ENCODE peak calls at places on chromosomes 12 and 14, in ten cellular contexts. A is left ventricle myocardium inferior; R is LNCaP clone FGC; O is left lung; Q is CD8-positive, alpha-beta T cell; L is Panc1; E is lower leg skin; Y is mammary epithelial cell; W is pancreas; I is NB4. T is an unnamed sample.

GRCh38 chr12:6229823-6230222 is 29.6 kb downstream of the CD9 start:
- DNase-seq in R (no peak), A (peak), O (peak), L (no peak), W (no peak), E (peak), Y (peak), Q (no peak), I (peak), T (no peak)

GRCh38 chr14:106879241-106879640 is 1352.9 kb downstream of the TMEM121 start:
- DNase-seq in R (no peak), L (no peak), I (peak), A (no peak), O (no peak), W (no peak), Y (peak), E (no peak), Q (no peak), T (peak)

GRCh38 chr14:102498005-102498677 is 11.4 kb downstream of the ANKRD9 start:
- DNase-seq in I (peak), O (no peak), Q (no peak), R (no peak), L (no peak), A (no peak), E (no peak), W (no peak), Y (no peak), T (no peak)

GRCh38 chr14:68955164-68955921 is 23.8 kb downstream of the ACTN1 start:
- DNase-seq in A (no peak), Q (no peak), L (no peak), R (no peak), I (no peak), Y (no peak), W (no peak), O (no peak), E (peak), T (no peak)

GRCh38 chr12:49428652-49429549 is 61.6 kb downstream of the SPATS2 start:
- DNase-seq in Q (no peak), L (no peak), A (no peak), O (no peak), I (peak), E (no peak), W (no peak), R (no peak), Y (peak), T (peak)

GRCh38 chr12:70254846-70255245 is 11.6 kb downstream of the CNOT2 start:
- DNase-seq in W (no peak), Y (no peak), Q (no peak), L (no peak), A (no peak), I (no peak), E (no peak), O (no peak), R (no peak), T (no peak)

GRCh38 chr14:62179367-62180018 is 417.3 kb downstream of the SNAPC1 start:
- DNase-seq in L (peak), A (peak), W (peak), O (peak), E (peak), I (peak), R (peak), Q (no peak), Y (peak), T (peak)

GRCh38 chr14:32513571-32514009 is 184.5 kb downstream of the AKAP6 start:
- DNase-seq in I (no peak), A (no peak), R (no peak), O (no peak), E (no peak), Y (peak), Q (no peak), L (no peak), W (no peak), T (no peak)

GRCh38 chr14:50675597-50675996 is 7.5 kb upstream of the SAV1 start:
- DNase-seq in W (no peak), Q (no peak), A (no peak), E (no peak), Y (no peak), R (no peak), O (no peak), L (no peak), I (no peak), T (no peak)

GRCh38 chr12:132622437-132623071 is 4.0 kb downstream of the P2RX2 start:
- DNase-seq in A (no peak), E (no peak), Q (no peak), I (peak), Y (no peak), R (no peak), W (no peak), L (no peak), O (no peak), T (no peak)

GRCh38 chr14:37709419-37710195 is 114.2 kb downstream of the TTC6 start:
- DNase-seq in I (peak), W (no peak), Q (no peak), R (no peak), O (no peak), E (no peak), A (no peak), L (no peak), Y (no peak), T (no peak)

GRCh38 chr12:38053113-38053512 is 263.5 kb upstream of the ALG10B start:
- DNase-seq in R (no peak), Q (no peak), I (no peak), O (no peak), A (no peak), L (no peak), E (no peak), W (no peak), Y (no peak), T (no peak)

GRCh38 chr12:13530966-13531365 is 334.4 kb downstream of the EMP1 start:
- DNase-seq in E (no peak), I (no peak), R (no peak), Y (no peak), L (no peak), Q (no peak), A (no peak), W (no peak), O (no peak), T (no peak)

GRCh38 chr14:105023791-105024480 is 3.1 kb upstream of the CDCA4 start:
- DNase-seq in Y (peak), L (peak), O (no peak), A (no peak), R (no peak), E (no peak), Q (no peak), I (no peak), W (no peak), T (no peak)

GRCh38 chr12:5369298-5369697 is 62.6 kb upstream of the NTF3 start:
- DNase-seq in L (no peak), A (no peak), R (no peak), I (no peak), Y (no peak), E (no peak), Q (no peak), O (no peak), W (no peak), T (no peak)

GRCh38 chr14:49942090-49942489 is 49.2 kb downstream of the ARF6 start:
- DNase-seq in O (no peak), Y (no peak), A (no peak), E (no peak), I (no peak), Q (no peak), L (no peak), R (no peak), W (no peak), T (no peak)

GRCh38 chr12:79302171-79302841 is 388.5 kb downstream of the PAWR start:
- DNase-seq in Y (no peak), W (no peak), I (no peak), E (no peak), L (no peak), R (no peak), A (no peak), O (no peak), Q (no peak), T (no peak)

GRCh38 chr12:40819427-40820108 is 127.3 kb downstream of the CNTN1 start:
- DNase-seq in R (no peak), Y (no peak), E (no peak), A (no peak), W (peak), L (no peak), O (no peak), I (no peak), Q (no peak), T (no peak)

GRCh38 chr12:53325539-53326061 is 4.2 kb upstream of the AAAS start:
- DNase-seq in Y (no peak), I (peak), Q (no peak), R (no peak), E (no peak), W (peak), O (no peak), L (no peak), A (peak), T (peak)

GRCh38 chr14:75888933-75889332 is 92.9 kb downstream of the TGFB3 start:
- DNase-seq in Y (no peak), I (no peak), W (no peak), L (no peak), Q (no peak), E (no peak), O (no peak), R (no peak), A (no peak), T (no peak)

GRCh38 chr12:64720884-64721283 is 38.3 kb downstream of the GNS start:
- DNase-seq in I (no peak), W (no peak), A (no peak), R (no peak), L (no peak), E (no peak), Q (no peak), O (no peak), Y (no peak), T (no peak)

GRCh38 chr14:83568141-83568540 is 1961.8 kb upstream of the FLRT2 start:
- DNase-seq in I (no peak), Q (no peak), O (no peak), A (no peak), E (no peak), R (no peak), W (no peak), L (no peak), Y (no peak), T (no peak)

GRCh38 chr12:96882862-96883261 is 24.2 kb upstream of the NEDD1 start:
- DNase-seq in I (no peak), W (no peak), R (no peak), A (no peak), Y (peak), L (no peak), O (no peak), Q (no peak), E (no peak), T (no peak)

GRCh38 chr12:106994579-106995220 is 7.8 kb upstream of the MTERF2 start:
- DNase-seq in W (no peak), O (no peak), R (no peak), Q (no peak), E (no peak), Y (no peak), A (no peak), L (no peak), I (no peak), T (no peak)

GRCh38 chr12:31037921-31038320 is 35.7 kb upstream of the DDX11 start:
- DNase-seq in W (no peak), Q (no peak), O (no peak), Y (peak), E (no peak), R (no peak), I (no peak), A (no peak), L (no peak), T (no peak)

GRCh38 chr14:23154876-23155587 is 28.4 kb downstream of the SLC7A8 start:
- DNase-seq in R (peak), O (peak), A (peak), E (peak), L (no peak), I (no peak), Q (no peak), Y (peak), W (peak), T (no peak)

GRCh38 chr12:50569321-50569720 is 64.5 kb downstream of the DIP2B start:
- DNase-seq in E (no peak), Q (no peak), I (no peak), L (no peak), Y (no peak), R (no peak), W (no peak), A (no peak), O (no peak), T (no peak)

GRCh38 chr12:98424726-98425401 is 90.5 kb upstream of the TMPO start:
- DNase-seq in O (peak), I (peak), E (no peak), R (no peak), Y (peak), A (peak), W (peak), Q (peak), L (peak), T (peak)

GRCh38 chr12:56029666-56030293 is 8.9 kb downstream of the IKZF4 start:
- DNase-seq in Q (no peak), I (peak), E (no peak), A (no peak), W (peak), L (no peak), Y (no peak), R (no peak), O (peak), T (peak)

GRCh38 chr12:93079976-93080375 is 150.9 kb upstream of the EEA1 start:
- DNase-seq in L (no peak), O (no peak), A (no peak), I (no peak), W (no peak), R (no peak), Y (no peak), Q (no peak), E (no peak), T (no peak)
- H3K4me3 ChIP-seq in L (no peak), O (no peak), A (no peak), I (no peak), W (no peak), R (no peak), Y (no peak), Q (no peak), E (no peak), T (no peak)

GRCh38 chr12:62948123-62948522 is 13.2 kb upstream of the PPM1H start:
- DNase-seq in A (no peak), R (no peak), W (no peak), Q (no peak), Y (no peak), O (no peak), L (no peak), I (no peak), E (no peak), T (no peak)
- TF ChIP-seq CTCF in A (no peak), R (no peak), W (no peak), Q (no peak), Y (no peak), O (no peak), L (no peak), I (no peak), E (no peak), T (no peak)

GRCh38 chr12:89236748-89237428 is 115.4 kb downstream of the DUSP6 start:
- DNase-seq in A (no peak), Q (no peak), I (peak), Y (peak), O (no peak), R (no peak), L (no peak), W (no peak), E (no peak), T (no peak)

GRCh38 chr12:89234324-89235114 is 117.8 kb downstream of the DUSP6 start:
- DNase-seq in W (no peak), L (no peak), A (no peak), Y (peak), E (no peak), I (no peak), O (no peak), R (no peak), Q (no peak), T (no peak)

GRCh38 chr12:89237763-89238162 is 114.5 kb downstream of the DUSP6 start:
- DNase-seq in O (no peak), I (no peak), A (no peak), Q (no peak), W (no peak), E (no peak), L (no peak), R (no peak), Y (no peak), T (no peak)

GRCh38 chr12:89236237-89236636 is 116.1 kb downstream of the DUSP6 start:
- DNase-seq in A (no peak), L (no peak), E (no peak), Q (no peak), Y (peak), W (no peak), O (no peak), R (no peak), I (peak), T (no peak)

DNA sequence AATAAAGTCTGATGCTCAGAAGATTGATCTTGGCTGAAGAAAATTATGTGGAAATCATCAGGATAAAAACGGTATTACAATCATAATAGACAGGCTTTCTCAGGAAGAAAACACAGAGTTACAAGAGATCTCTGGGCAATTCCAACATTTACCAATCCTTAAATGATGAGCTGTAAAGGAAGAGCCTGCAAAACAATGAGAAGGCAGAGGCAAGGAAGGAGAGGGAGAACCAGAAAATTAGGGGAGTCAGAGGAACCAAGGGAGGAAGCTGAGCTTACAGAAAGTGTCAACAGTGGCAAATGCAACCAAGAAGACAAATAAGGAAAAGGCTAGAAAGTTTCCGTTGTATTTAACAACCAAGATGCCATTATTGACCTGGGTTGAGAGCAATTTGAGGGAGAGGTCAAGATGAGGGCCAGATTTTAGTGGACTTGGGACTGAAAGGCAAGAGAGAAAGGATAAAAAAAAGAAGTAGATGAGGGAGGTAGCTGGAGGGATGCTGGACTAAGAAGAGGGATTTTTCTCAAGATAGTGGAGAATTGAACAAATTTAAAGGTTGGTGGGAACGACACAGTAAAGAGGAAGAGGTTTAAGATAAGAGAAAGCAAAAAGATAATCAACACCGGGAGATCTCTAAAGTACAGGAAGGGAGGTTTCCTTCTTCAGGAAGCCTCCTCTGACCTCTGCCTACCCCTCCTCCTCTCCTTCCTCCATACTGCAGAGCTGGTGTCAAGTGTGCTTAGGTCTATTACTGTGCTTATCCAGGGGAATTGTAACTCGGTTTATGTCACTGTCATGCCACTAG is 116.9 kb downstream of the DUSP6 start:
- DNase-seq in Q (no peak), R (no peak), O (no peak), L (no peak), W (no peak), I (peak), E (no peak), A (no peak), Y (peak), T (no peak)
- H3K4me3 ChIP-seq in Q (no peak), R (no peak), O (no peak), L (no peak), W (no peak), I (peak), E (no peak), A (no peak), Y (no peak), T (no peak)

DNA sequence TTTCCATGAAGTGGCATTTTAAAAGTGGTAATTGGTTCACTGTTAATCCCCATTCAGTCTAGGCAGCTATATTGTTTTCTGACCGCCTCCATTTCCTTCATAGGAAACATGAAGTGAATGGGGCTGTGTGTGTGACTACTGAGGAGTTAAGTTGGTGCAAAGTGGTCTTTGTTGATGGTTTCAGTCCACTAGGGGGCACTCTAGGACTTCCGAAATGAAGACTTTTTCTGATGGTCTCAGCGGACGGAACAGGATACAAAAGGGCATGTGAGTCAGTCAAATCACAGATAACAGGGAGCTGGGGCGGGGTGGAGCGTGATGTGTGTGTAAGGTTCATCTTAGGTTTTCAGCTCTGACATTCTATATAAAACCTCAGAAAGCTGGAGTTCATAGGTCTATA is 240.1 kb upstream of the OR4E1 start:
- DNase-seq in L (no peak), R (no peak), O (no peak), Y (peak), W (peak), I (peak), Q (peak), E (peak), A (no peak), T (peak)
- TF ChIP-seq CTCF in L (peak), R (peak), O (peak), Y (peak), W (peak), I (peak), Q (peak), E (no peak), A (peak), T (peak)

GRCh38 chr12:32446306-32447119 is 47.2 kb downstream of the FGD4 start:
- DNase-seq in O (no peak), I (no peak), L (no peak), Y (no peak), Q (no peak), W (no peak), R (no peak), E (no peak), A (no peak), T (no peak)
- H3K4me3 ChIP-seq in O (no peak), I (no peak), L (no peak), Y (no peak), Q (no peak), W (no peak), R (no peak), E (no peak), A (peak), T (no peak)

DNA sequence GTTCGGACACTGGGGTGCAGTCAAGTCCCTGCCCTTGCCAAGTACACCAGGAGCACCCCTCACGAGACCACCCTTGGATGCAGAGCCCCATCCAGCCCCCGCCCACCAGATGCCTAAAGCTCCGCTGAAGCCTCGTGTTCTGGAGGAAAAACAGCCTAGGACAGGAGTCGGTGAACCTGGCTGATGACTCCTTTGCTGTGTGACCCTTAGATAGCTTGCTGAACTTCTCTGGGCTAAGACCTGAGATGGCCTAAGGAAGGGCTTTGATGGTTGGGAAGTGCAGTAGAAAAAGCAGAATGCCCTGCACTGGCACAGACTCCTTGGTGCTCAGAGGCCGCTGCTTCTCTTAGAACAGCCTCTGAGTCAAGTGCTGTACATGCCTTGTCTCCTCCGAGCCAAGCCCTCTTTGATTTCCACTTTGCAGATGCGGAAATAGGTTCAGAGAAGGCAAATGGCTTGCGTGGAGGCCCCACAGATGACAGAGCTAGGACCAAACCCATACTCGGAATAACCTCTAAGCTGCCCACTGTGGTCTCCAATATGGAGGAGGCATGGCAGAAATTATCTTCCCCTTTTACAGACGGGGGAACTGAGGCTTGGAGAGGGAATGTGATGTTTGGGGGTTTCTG is 52.3 kb downstream of the MVK start:
- DNase-seq in A (no peak), O (no peak), W (no peak), R (no peak), Q (no peak), E (no peak), L (no peak), Y (no peak), I (no peak), T (no peak)
- TF ChIP-seq CTCF in A (no peak), O (no peak), W (no peak), R (no peak), Q (no peak), E (no peak), L (no peak), Y (no peak), I (no peak), T (no peak)

T was measured in GM12865.